ENCODE peak calls at places on chromosomes 5 and 9, in five cellular contexts. V is putamen; O is activated CD8-positive, alpha-beta memory T cell treated with anti-CD3 and anti-CD28 coated beads for 48 hours; K is cardiac fibroblast; D is non-pigmented ciliary epithelial cell. C is an unnamed sample.

GRCh38 chr5:138305797-138306196 is 25.8 kb downstream of the CDC25C start:
- DNase-seq in V (no peak), O (no peak), K (no peak), D (no peak), C (no peak)

GRCh38 chr5:5373351-5374033 is 49.0 kb upstream of the ICE1 start:
- DNase-seq in V (no peak), O (no peak), K (no peak), D (no peak), C (no peak)

GRCh38 chr9:98854206-98854756 is 46.8 kb downstream of the GALNT12 start:
- DNase-seq in V (no peak), O (no peak), K (no peak), D (no peak), C (no peak)

GRCh38 chr5:140145223-140145622 is 19.5 kb downstream of the IGIP start:
- DNase-seq in V (no peak), O (no peak), K (no peak), D (no peak), C (no peak)

GRCh38 chr5:136066705-136067271 is 38.0 kb downstream of the TGFBI start:
- DNase-seq in V (no peak), O (no peak), K (peak), D (no peak), C (no peak)

GRCh38 chr5:91151947-91152346 is 231.2 kb downstream of the ARRDC3 start:
- DNase-seq in V (no peak), O (no peak), K (peak), D (peak), C (no peak)

GRCh38 chr5:108743344-108743743 is 4.4 kb upstream of the FER start:
- DNase-seq in V (no peak), O (no peak), K (peak), D (no peak), C (no peak)

GRCh38 chr9:3205421-3206095 is 320.2 kb downstream of the RFX3 start:
- DNase-seq in V (no peak), O (no peak), K (no peak), D (no peak), C (no peak)

GRCh38 chr9:108953983-108954574 is 19.9 kb downstream of the ABITRAM start:
- DNase-seq in V (peak), O (no peak), K (peak), D (no peak), C (peak)

GRCh38 chr5:88256872-88257271 is 11.8 kb downstream of the TMEM161B start:
- DNase-seq in V (no peak), O (no peak), K (no peak), D (no peak), C (no peak)

GRCh38 chr9:70091553-70091952 is 47.9 kb downstream of the MAMDC2 start:
- DNase-seq in V (no peak), O (no peak), K (no peak), D (no peak), C (no peak)

GRCh38 chr5:102450313-102450990 is 48.3 kb downstream of the SLCO6A1 start:
- DNase-seq in V (no peak), O (no peak), K (peak), D (no peak), C (no peak)

C was measured in B cell.